ENCODE peak calls at places on chromosomes 7 and 10, in seven cellular contexts. One of them, this sample, is unnamed.

GRCh38 chr7:33981686-33982424 is 76.5 kb downstream of the BMPER start:
- DNase-seq in SHP77: no peak
- DNase-seq in substantia nigra: no peak
- DNase-seq in C1 segment of cervical spinal cord: no peak
- DNase-seq in NCI-H524: no peak
- DNase-seq in left ventricle myocardium superior: no peak
- DNase-seq in stimulated activated CD8-positive, alpha-beta memory T cell treated with anti-CD3 and anti-CD28 coated beads, Interleukin-4, amount 100 ng/mL, for 24 hours: no peak
- DNase-seq in this sample: no peak

GRCh38 chr10:61635946-61636345 is 26.8 kb upstream of the CABCOCO1 start:
- DNase-seq in stimulated activated CD8-positive, alpha-beta memory T cell treated with anti-CD3 and anti-CD28 coated beads, Interleukin-4, amount 100 ng/mL, for 24 hours: no peak
- DNase-seq in substantia nigra: no peak
- DNase-seq in SHP77: no peak
- DNase-seq in C1 segment of cervical spinal cord: no peak
- DNase-seq in NCI-H524: no peak
- DNase-seq in left ventricle myocardium superior: no peak
- DNase-seq in this sample: no peak

GRCh38 chr10:24661374-24661773 is 62.3 kb downstream of the ARHGAP21 start:
- DNase-seq in C1 segment of cervical spinal cord: no peak
- DNase-seq in stimulated activated CD8-positive, alpha-beta memory T cell treated with anti-CD3 and anti-CD28 coated beads, Interleukin-4, amount 100 ng/mL, for 24 hours: no peak
- DNase-seq in left ventricle myocardium superior: no peak
- DNase-seq in substantia nigra: no peak
- DNase-seq in SHP77: no peak
- DNase-seq in NCI-H524: no peak
- DNase-seq in this sample: no peak

GRCh38 chr10:22693371-22693784 is 21.0 kb downstream of the PIP4K2A start:
- DNase-seq in substantia nigra: no peak
- DNase-seq in SHP77: no peak
- DNase-seq in left ventricle myocardium superior: no peak
- DNase-seq in C1 segment of cervical spinal cord: no peak
- DNase-seq in stimulated activated CD8-positive, alpha-beta memory T cell treated with anti-CD3 and anti-CD28 coated beads, Interleukin-4, amount 100 ng/mL, for 24 hours: no peak
- DNase-seq in NCI-H524: no peak
- DNase-seq in this sample: no peak

GRCh38 chr10:77027576-77027975 is 610.0 kb downstream of the KCNMA1 start:
- DNase-seq in NCI-H524: no peak
- DNase-seq in stimulated activated CD8-positive, alpha-beta memory T cell treated with anti-CD3 and anti-CD28 coated beads, Interleukin-4, amount 100 ng/mL, for 24 hours: no peak
- DNase-seq in left ventricle myocardium superior: no peak
- DNase-seq in substantia nigra: no peak
- DNase-seq in SHP77: no peak
- DNase-seq in C1 segment of cervical spinal cord: no peak
- DNase-seq in this sample: no peak

GRCh38 chr7:66152538-66153191 is 38.0 kb downstream of the CRCP start:
- DNase-seq in C1 segment of cervical spinal cord: no peak
- DNase-seq in SHP77: no peak
- DNase-seq in NCI-H524: no peak
- DNase-seq in stimulated activated CD8-positive, alpha-beta memory T cell treated with anti-CD3 and anti-CD28 coated beads, Interleukin-4, amount 100 ng/mL, for 24 hours: no peak
- DNase-seq in substantia nigra: no peak
- DNase-seq in left ventricle myocardium superior: no peak
- DNase-seq in this sample: no peak

GRCh38 chr10:113034008-113034407 is 84.0 kb downstream of the TCF7L2 start:
- DNase-seq in substantia nigra: no peak
- DNase-seq in NCI-H524: no peak
- DNase-seq in stimulated activated CD8-positive, alpha-beta memory T cell treated with anti-CD3 and anti-CD28 coated beads, Interleukin-4, amount 100 ng/mL, for 24 hours: no peak
- DNase-seq in SHP77: no peak
- DNase-seq in C1 segment of cervical spinal cord: no peak
- DNase-seq in left ventricle myocardium superior: no peak
- DNase-seq in this sample: no peak

GRCh38 chr7:15557186-15557585 is 4.6 kb downstream of the AGMO start:
- DNase-seq in NCI-H524: no peak
- DNase-seq in C1 segment of cervical spinal cord: no peak
- DNase-seq in stimulated activated CD8-positive, alpha-beta memory T cell treated with anti-CD3 and anti-CD28 coated beads, Interleukin-4, amount 100 ng/mL, for 24 hours: no peak
- DNase-seq in SHP77: peak
- DNase-seq in left ventricle myocardium superior: no peak
- DNase-seq in substantia nigra: no peak
- DNase-seq in this sample: no peak

GRCh38 chr7:158958618-158959017 is 102.3 kb downstream of the DYNC2I1 start:
- DNase-seq in substantia nigra: no peak
- DNase-seq in NCI-H524: no peak
- DNase-seq in stimulated activated CD8-positive, alpha-beta memory T cell treated with anti-CD3 and anti-CD28 coated beads, Interleukin-4, amount 100 ng/mL, for 24 hours: no peak
- DNase-seq in C1 segment of cervical spinal cord: no peak
- DNase-seq in SHP77: no peak
- DNase-seq in left ventricle myocardium superior: no peak
- DNase-seq in this sample: no peak

GRCh38 chr7:16271990-16272665 is 149.2 kb downstream of the CRPPA start:
- DNase-seq in substantia nigra: no peak
- DNase-seq in C1 segment of cervical spinal cord: no peak
- DNase-seq in left ventricle myocardium superior: no peak
- DNase-seq in NCI-H524: no peak
- DNase-seq in SHP77: no peak
- DNase-seq in stimulated activated CD8-positive, alpha-beta memory T cell treated with anti-CD3 and anti-CD28 coated beads, Interleukin-4, amount 100 ng/mL, for 24 hours: no peak
- DNase-seq in this sample: no peak

GRCh38 chr7:95493247-95493646 is 7.5 kb downstream of the ASB4 start:
- DNase-seq in C1 segment of cervical spinal cord: no peak
- DNase-seq in stimulated activated CD8-positive, alpha-beta memory T cell treated with anti-CD3 and anti-CD28 coated beads, Interleukin-4, amount 100 ng/mL, for 24 hours: no peak
- DNase-seq in NCI-H524: no peak
- DNase-seq in substantia nigra: no peak
- DNase-seq in left ventricle myocardium superior: no peak
- DNase-seq in SHP77: no peak
- DNase-seq in this sample: no peak

GRCh38 chr10:37263304-37263703 is 137.9 kb downstream of the ANKRD30A start:
- DNase-seq in stimulated activated CD8-positive, alpha-beta memory T cell treated with anti-CD3 and anti-CD28 coated beads, Interleukin-4, amount 100 ng/mL, for 24 hours: no peak
- DNase-seq in C1 segment of cervical spinal cord: no peak
- DNase-seq in left ventricle myocardium superior: no peak
- DNase-seq in SHP77: peak
- DNase-seq in NCI-H524: no peak
- DNase-seq in substantia nigra: no peak
- DNase-seq in this sample: no peak

GRCh38 chr7:55065511-55066229 is 46.9 kb downstream of the EGFR start:
- DNase-seq in stimulated activated CD8-positive, alpha-beta memory T cell treated with anti-CD3 and anti-CD28 coated beads, Interleukin-4, amount 100 ng/mL, for 24 hours: no peak
- DNase-seq in left ventricle myocardium superior: no peak
- DNase-seq in SHP77: no peak
- DNase-seq in C1 segment of cervical spinal cord: no peak
- DNase-seq in NCI-H524: no peak
- DNase-seq in substantia nigra: no peak
- DNase-seq in this sample: no peak

GRCh38 chr7:70446448-70447143 is 685.3 kb upstream of the GALNT17 start:
- DNase-seq in left ventricle myocardium superior: no peak
- DNase-seq in NCI-H524: peak
- DNase-seq in SHP77: peak
- DNase-seq in stimulated activated CD8-positive, alpha-beta memory T cell treated with anti-CD3 and anti-CD28 coated beads, Interleukin-4, amount 100 ng/mL, for 24 hours: no peak
- DNase-seq in substantia nigra: no peak
- DNase-seq in C1 segment of cervical spinal cord: no peak
- DNase-seq in this sample: no peak

GRCh38 chr7:155001756-155002410 is 1.0 kb downstream of the PAXIP1 start:
- DNase-seq in SHP77: no peak
- DNase-seq in stimulated activated CD8-positive, alpha-beta memory T cell treated with anti-CD3 and anti-CD28 coated beads, Interleukin-4, amount 100 ng/mL, for 24 hours: no peak
- DNase-seq in left ventricle myocardium superior: no peak
- DNase-seq in substantia nigra: no peak
- DNase-seq in NCI-H524: no peak
- DNase-seq in C1 segment of cervical spinal cord: no peak
- DNase-seq in this sample: no peak

GRCh38 chr7:81478664-81479063 is 291.2 kb downstream of the HGF start:
- DNase-seq in C1 segment of cervical spinal cord: no peak
- DNase-seq in stimulated activated CD8-positive, alpha-beta memory T cell treated with anti-CD3 and anti-CD28 coated beads, Interleukin-4, amount 100 ng/mL, for 24 hours: no peak
- DNase-seq in substantia nigra: no peak
- DNase-seq in NCI-H524: no peak
- DNase-seq in left ventricle myocardium superior: no peak
- DNase-seq in SHP77: peak
- DNase-seq in this sample: no peak

GRCh38 chr7:102412548-102412947 is 16.4 kb downstream of the PRKRIP1 start:
- DNase-seq in NCI-H524: peak
- DNase-seq in SHP77: peak
- DNase-seq in left ventricle myocardium superior: peak
- DNase-seq in C1 segment of cervical spinal cord: peak
- DNase-seq in stimulated activated CD8-positive, alpha-beta memory T cell treated with anti-CD3 and anti-CD28 coated beads, Interleukin-4, amount 100 ng/mL, for 24 hours: no peak
- DNase-seq in substantia nigra: no peak
- DNase-seq in this sample: no peak

GRCh38 chr10:1130995-1131790 is 75.0 kb downstream of the WDR37 start:
- DNase-seq in stimulated activated CD8-positive, alpha-beta memory T cell treated with anti-CD3 and anti-CD28 coated beads, Interleukin-4, amount 100 ng/mL, for 24 hours: no peak
- DNase-seq in SHP77: no peak
- DNase-seq in NCI-H524: no peak
- DNase-seq in left ventricle myocardium superior: no peak
- DNase-seq in substantia nigra: no peak
- DNase-seq in C1 segment of cervical spinal cord: no peak
- DNase-seq in this sample: no peak